ENCODE peak calls at places on chromosomes 11 and 22, in eight cellular contexts. V is AG04450; D is glutamatergic neuron; E is Right ventricle myocardium superior; N is left ventricle myocardium superior; A is CD14-positive monocyte; S is stimulated activated naive CD4-positive, alpha-beta T cell treated with Interleukin-2 at 50 U/mL for 16 hours; L is GM04504. O is an unnamed sample.

GRCh38 chr11:126647735-126648134 is 292.2 kb downstream of the ST3GAL4 start:
- DNase-seq in V (peak), D (no peak), E (no peak), N (no peak), A (no peak), S (no peak), L (peak), O (no peak)

GRCh38 chr11:61972796-61973602 is 5.6 kb upstream of the FTH1 start:
- DNase-seq in V (no peak), D (no peak), E (no peak), N (no peak), A (no peak), S (no peak), L (no peak), O (peak)

GRCh38 chr11:75554258-75555022 is 7.6 kb upstream of the SERPINH1 start:
- DNase-seq in V (peak), D (peak), E (peak), N (peak), A (no peak), S (no peak), L (peak), O (no peak)

GRCh38 chr11:133174013-133174412 is 358.3 kb downstream of the OPCML start:
- DNase-seq in V (no peak), D (no peak), E (no peak), N (no peak), A (no peak), S (no peak), L (no peak), O (no peak)

GRCh38 chr11:69550846-69551245 is 69.4 kb downstream of the LINC01488 start:
- DNase-seq in V (no peak), D (no peak), E (no peak), N (no peak), A (no peak), S (no peak), L (no peak), O (no peak)

GRCh38 chr11:113202431-113202830 is 112.0 kb upstream of the TTC12 start:
- DNase-seq in V (no peak), D (no peak), E (no peak), N (no peak), A (no peak), S (no peak), L (no peak), O (no peak)

GRCh38 chr11:34624069-34624468 is 3.2 kb downstream of the EHF start:
- DNase-seq in V (no peak), D (no peak), E (no peak), N (no peak), A (no peak), S (peak), L (no peak), O (no peak)

GRCh38 chr22:40055143-40055926 is 60.6 kb downstream of the FAM83F start:
- DNase-seq in V (no peak), D (no peak), E (no peak), N (no peak), A (no peak), S (no peak), L (no peak), O (no peak)

GRCh38 chr11:111476366-111476765 is 35.8 kb downstream of the BTG4 start:
- DNase-seq in V (no peak), D (no peak), E (no peak), N (no peak), A (no peak), S (no peak), L (no peak), O (no peak)

GRCh38 chr22:29712119-29712518 is 7.7 kb upstream of the CABP7 start:
- DNase-seq in V (no peak), D (no peak), E (no peak), N (no peak), A (no peak), S (no peak), L (no peak), O (no peak)

GRCh38 chr11:126949066-126949945 is 51.3 kb downstream of the KIRREL3 start:
- DNase-seq in V (peak), D (no peak), E (no peak), N (no peak), A (no peak), S (no peak), L (no peak), O (no peak)

GRCh38 chr11:92658733-92659132 is 310.7 kb upstream of the MTNR1B start:
- DNase-seq in V (no peak), D (no peak), E (no peak), N (no peak), A (no peak), S (no peak), L (no peak), O (no peak)

GRCh38 chr22:19814428-19814827 is 40.2 kb downstream of the GNB1L start:
- DNase-seq in V (no peak), D (no peak), E (no peak), N (no peak), A (no peak), S (no peak), L (no peak), O (no peak)

GRCh38 chr11:128757886-128758612 is 64.2 kb downstream of the FLI1 start:
- DNase-seq in V (no peak), D (no peak), E (no peak), N (no peak), A (no peak), S (peak), L (no peak), O (no peak)

GRCh38 chr11:87428266-87428665 is 390.5 kb downstream of the TMEM135 start:
- DNase-seq in V (no peak), D (no peak), E (no peak), N (no peak), A (no peak), S (no peak), L (no peak), O (no peak)

GRCh38 chr11:8201524-8202365 is 32.9 kb upstream of the RIC3 start:
- DNase-seq in V (no peak), D (no peak), E (no peak), N (no peak), A (peak), S (no peak), L (no peak), O (no peak)

GRCh38 chr22:46622081-46622521 is 1.9 kb downstream of the GRAMD4 start:
- DNase-seq in V (no peak), D (no peak), E (peak), N (peak), A (no peak), S (no peak), L (no peak), O (no peak)

GRCh38 chr11:59259867-59260475 is 47.2 kb upstream of the MPEG1 start:
- DNase-seq in V (no peak), D (no peak), E (no peak), N (no peak), A (no peak), S (no peak), L (no peak), O (no peak)